ENCODE peak calls at places on chromosome 17, in ten cellular contexts. V is NCI-H2081; Z is T-cell; H is HEK293T; L is C1 segment of cervical spinal cord; I is effector memory CD8-positive, alpha-beta T cell; N is D341Med; U is fibroblast of lung; B is hypothalamus; Y is GM03348. Q is an unnamed sample.

GRCh38 chr17:38844261-38844757 is 9.2 kb downstream of the RPL23 start:
- DNase-seq in Y (no peak), V (no peak), U (no peak), L (no peak), B (no peak), I (no peak), N (no peak), Z (no peak), H (no peak), Q (peak; percentile 20)

GRCh38 chr17:74807925-74808324 is 31.8 kb upstream of the NAT9 start:
- DNase-seq in N (no peak), Z (no peak), L (peak; percentile 95), I (no peak), V (peak; percentile 79), H (no peak), U (peak; percentile 31), B (peak; percentile 30), Y (no peak), Q (no peak)

GRCh38 chr17:19760781-19761180 is 12.7 kb upstream of the ALDH3A1 start:
- DNase-seq in Y (no peak), L (no peak), U (no peak), Z (no peak), N (no peak), H (no peak), V (no peak), B (no peak), I (no peak), Q (no peak)

GRCh38 chr17:82846061-82846691 is 6.4 kb upstream of the ZNF750 start:
- DNase-seq in Z (no peak), H (no peak), V (no peak), U (no peak), L (peak; percentile 8), N (no peak), I (no peak), Y (no peak), B (no peak), Q (no peak)

GRCh38 chr17:57782051-57782490 is 37.0 kb upstream of the CCDC182 start:
- DNase-seq in H (no peak), N (no peak), B (no peak), L (no peak), I (no peak), Y (no peak), V (peak; percentile 44), U (no peak), Z (no peak), Q (no peak)

GRCh38 chr17:10077561-10078299 is 120.7 kb downstream of the GAS7 start:
- DNase-seq in L (no peak), H (no peak), B (no peak), I (peak; percentile 20), Z (no peak), U (no peak), Y (no peak), V (no peak), N (no peak), Q (no peak)

GRCh38 chr17:49440581-49440980 is 25.9 kb upstream of the PHB1 start:
- DNase-seq in L (no peak), V (no peak), U (no peak), Z (no peak), N (peak; percentile 15), B (no peak), H (no peak), Y (no peak), I (no peak), Q (no peak)

GRCh38 chr17:54518706-54519105 is 381.9 kb upstream of the TOM1L1 start:
- DNase-seq in U (no peak), V (no peak), Z (no peak), N (no peak), I (no peak), B (no peak), H (no peak), Y (no peak), L (no peak), Q (no peak)

GRCh38 chr17:77899494-77899893 is 59.0 kb upstream of the TNRC6C start:
- DNase-seq in L (no peak), U (no peak), Y (no peak), H (no peak), I (no peak), B (no peak), V (no peak), Z (no peak), N (no peak), Q (no peak)

GRCh38 chr17:44807817-44808155 is 22.3 kb downstream of the GJC1 start:
- DNase-seq in B (no peak), V (no peak), Y (no peak), L (no peak), I (no peak), Z (no peak), U (no peak), N (peak; percentile 92), H (no peak), Q (peak; percentile 27)

GRCh38 chr17:57994436-57994835 is 6.4 kb upstream of the VEZF1 start:
- DNase-seq in N (no peak), L (no peak), Z (no peak), H (no peak), I (no peak), V (no peak), Y (no peak), B (no peak), U (no peak), Q (no peak)

GRCh38 chr17:61393904-61394629 is 5.6 kb upstream of the TBX2 start:
- DNase-seq in V (no peak), L (no peak), B (no peak), N (no peak), Z (no peak), Y (no peak), I (no peak), H (no peak), U (peak; percentile 61), Q (peak; percentile 31)

GRCh38 chr17:51427259-51428255 is 167.2 kb downstream of the UTP18 start:
- DNase-seq in Y (no peak), B (no peak), N (no peak), I (no peak), L (no peak), V (peak; percentile 67), Z (peak; percentile 82), U (no peak), H (no peak), Q (no peak)

GRCh38 chr17:20922128-20922670 is 120.6 kb downstream of the USP22 start:
- DNase-seq in B (no peak), Z (no peak), L (no peak), Y (peak; percentile 62), V (no peak), H (no peak), I (no peak), N (no peak), U (peak; percentile 55), Q (peak; percentile 66)

GRCh38 chr17:79778504-79779087 is 648 bp downstream of the CBX2 start:
- DNase-seq in L (no peak), V (peak; percentile 55), H (peak; percentile 49), U (no peak), B (no peak), I (no peak), N (peak; percentile 80), Y (no peak), Z (no peak), Q (no peak)

GRCh38 chr17:56681561-56682266 is 88.2 kb downstream of the NOG start:
- DNase-seq in L (no peak), H (no peak), U (peak; percentile 66), B (no peak), Y (peak; percentile 72), V (no peak), Z (no peak), I (peak; percentile 4), N (no peak), Q (peak; percentile 89)

GRCh38 chr17:50640701-50641338 is 6.1 kb downstream of the ABCC3 start:
- DNase-seq in Z (no peak), Y (no peak), U (peak; percentile 57), N (no peak), B (no peak), I (no peak), V (no peak), H (no peak), L (no peak), Q (peak; percentile 42)

GRCh38 chr17:48499743-48500434 is 30.9 kb downstream of the HOXB1 start:
- DNase-seq in Z (no peak), L (no peak), N (no peak), U (no peak), B (no peak), H (no peak), V (no peak), I (no peak), Y (no peak), Q (no peak)

GRCh38 chr17:77465358-77466041 is 324.7 kb downstream of the SEC14L1 start:
- DNase-seq in Z (peak; percentile 88), V (no peak), H (no peak), U (peak; percentile 76), N (no peak), Y (peak; percentile 66), I (peak; percentile 75), L (no peak), B (no peak), Q (peak; percentile 79)

GRCh38 chr17:14792751-14793150 is 472.4 kb downstream of the PMP22 start:
- DNase-seq in V (no peak), Z (no peak), L (no peak), I (no peak), U (no peak), Y (no peak), N (no peak), B (no peak), H (no peak), Q (peak; percentile 19)

GRCh38 chr17:3888343-3889171 is 4.3 kb downstream of the CAMKK1 start:
- DNase-seq in Z (no peak), U (peak; percentile 81), I (no peak), L (peak; percentile 95), Y (peak; percentile 97), B (no peak), V (no peak), H (peak; percentile 77), N (peak; percentile 70), Q (peak; percentile 90)

GRCh38 chr17:38325221-38325851 is 18.4 kb downstream of the GPR179 start:
- DNase-seq in H (no peak), Y (no peak), N (no peak), B (no peak), Z (no peak), I (no peak), L (no peak), U (peak; percentile 39), V (no peak), Q (no peak)

GRCh38 chr17:74842599-74843351 is 16.9 kb downstream of the GRIN2C start:
- DNase-seq in Z (no peak), V (peak; percentile 72), I (no peak), Y (peak; percentile 94), L (peak; percentile 66), B (peak; percentile 79), H (peak; percentile 89), N (peak; percentile 96), U (peak; percentile 63), Q (peak; percentile 63)

GRCh38 chr17:70772761-70773160 is 603.4 kb downstream of the KCNJ2 start:
- DNase-seq in B (no peak), V (no peak), L (no peak), Y (no peak), I (no peak), U (no peak), N (no peak), Z (no peak), H (no peak), Q (no peak)

GRCh38 chr17:69448431-69449102 is 34.1 kb downstream of the MAP2K6 start:
- DNase-seq in L (peak; percentile 61), I (no peak), H (no peak), N (no peak), Y (no peak), V (no peak), Z (no peak), B (peak; percentile 55), U (no peak), Q (no peak)

GRCh38 chr17:9110501-9110900 is 89.2 kb downstream of the NTN1 start:
- DNase-seq in I (no peak), H (no peak), B (no peak), U (no peak), Y (no peak), Z (no peak), N (no peak), L (no peak), V (no peak), Q (no peak)

GRCh38 chr17:73770115-73770848 is 126.0 kb upstream of the SDK2 start:
- DNase-seq in H (peak; percentile 59), N (peak; percentile 92), V (peak; percentile 82), L (peak; percentile 12), Y (peak; percentile 78), Z (no peak), B (peak; percentile 66), U (peak; percentile 93), I (no peak), Q (peak; percentile 49)

GRCh38 chr17:60087882-60088669 is 9.4 kb upstream of the HEATR6 start:
- DNase-seq in U (peak; percentile 41), H (peak; percentile 72), N (peak; percentile 48), B (no peak), Z (no peak), Y (peak; percentile 45), V (peak; percentile 11), L (no peak), I (no peak), Q (peak; percentile 72)